ENCODE peak calls at places on chromosomes 12 and 14, in seven cellular contexts. H is ovary, A is K562, V is tibial nerve, W is esophagus squamous epithelium, U is body of pancreas, C is stomach. Z is an unnamed sample.

GRCh38 chr14:90579088-90579487 is 182.3 kb downstream of the CALM1 start:
- DNase-seq in H (no peak), A (no peak), V (no peak), W (no peak), U (no peak), C (no peak), Z (no peak)

GRCh38 chr12:27899151-27899661 is 73.3 kb downstream of the PTHLH start:
- DNase-seq in H (no peak), A (no peak), V (no peak), W (no peak), U (no peak), C (no peak), Z (no peak)

GRCh38 chr14:39988939-39989338 is 556.7 kb upstream of the FBXO33 start:
- DNase-seq in H (no peak), A (no peak), V (no peak), W (no peak), U (no peak), C (no peak), Z (no peak)

GRCh38 chr12:123237646-123238329 is 4.6 kb downstream of the MTRFR start:
- DNase-seq in H (peak), A (peak), V (peak), W (no peak), U (peak), C (peak), Z (peak)

GRCh38 chr12:38543151-38543550 is 226.6 kb downstream of the ALG10B start:
- DNase-seq in H (no peak), A (no peak), V (no peak), W (no peak), U (peak), C (no peak), Z (no peak)

GRCh38 chr14:24081739-24082204 is 10.4 kb downstream of the CPNE6 start:
- DNase-seq in H (no peak), A (no peak), V (no peak), W (no peak), U (peak), C (no peak), Z (no peak)

GRCh38 chr12:61504396-61505115 is 755.6 kb upstream of the USP15 start:
- DNase-seq in H (no peak), A (no peak), V (no peak), W (no peak), U (no peak), C (no peak), Z (no peak)

GRCh38 chr14:24710403-24711063 is 76.5 kb upstream of the GZMB start:
- DNase-seq in H (peak), A (peak), V (peak), W (no peak), U (peak), C (peak), Z (peak)

GRCh38 chr14:76773188-76773885 is 12.1 kb downstream of the VASH1 start:
- DNase-seq in H (peak), A (peak), V (no peak), W (no peak), U (peak), C (no peak), Z (peak)

GRCh38 chr12:128806573-128806972 is 17.2 kb downstream of the SLC15A4 start:
- DNase-seq in H (no peak), A (no peak), V (no peak), W (no peak), U (peak), C (no peak), Z (no peak)

GRCh38 chr12:14322403-14322802 is 43.1 kb upstream of the ATF7IP start:
- DNase-seq in H (no peak), A (no peak), V (no peak), W (no peak), U (no peak), C (no peak), Z (no peak)

GRCh38 chr14:50303744-50304471 is 8.1 kb downstream of the L2HGDH start:
- DNase-seq in H (no peak), A (no peak), V (no peak), W (no peak), U (peak), C (peak), Z (no peak)

GRCh38 chr12:79108962-79109361 is 244.4 kb downstream of the SYT1 start:
- DNase-seq in H (no peak), A (no peak), V (no peak), W (no peak), U (no peak), C (no peak), Z (peak)

GRCh38 chr14:90336985-90337384 is 5.2 kb upstream of the NRDE2 start:
- DNase-seq in H (no peak), A (no peak), V (no peak), W (no peak), U (no peak), C (no peak), Z (no peak)

GRCh38 chr12:24839268-24839791 is 109.6 kb downstream of the BCAT1 start:
- DNase-seq in H (no peak), A (no peak), V (no peak), W (no peak), U (no peak), C (no peak), Z (peak)

GRCh38 chr14:39184628-39185255 is 9.7 kb downstream of the PNN start:
- DNase-seq in H (no peak), A (no peak), V (no peak), W (no peak), U (no peak), C (no peak), Z (no peak)

GRCh38 chr14:52112336-52113018 is 43.6 kb upstream of the NID2 start:
- DNase-seq in H (no peak), A (no peak), V (no peak), W (no peak), U (no peak), C (no peak), Z (no peak)

GRCh38 chr12:110444455-110444854 is 5.7 kb downstream of the ARPC3 start:
- DNase-seq in H (no peak), A (no peak), V (no peak), W (no peak), U (no peak), C (no peak), Z (no peak)

GRCh38 chr12:87112946-87113345 is 856.8 kb upstream of the MGAT4C start:
- DNase-seq in H (no peak), A (no peak), V (no peak), W (no peak), U (no peak), C (no peak), Z (no peak)

GRCh38 chr14:42112108-42112507 is 505.4 kb downstream of the LRFN5 start:
- DNase-seq in H (no peak), A (no peak), V (no peak), W (no peak), U (no peak), C (no peak), Z (no peak)

GRCh38 chr12:114448618-114448933 is 42.6 kb upstream of the TBX5 start:
- DNase-seq in H (no peak), A (no peak), V (no peak), W (no peak), U (no peak), C (no peak), Z (no peak)

GRCh38 chr12:114982760-114983159 is 298.8 kb upstream of the TBX3 start:
- DNase-seq in H (no peak), A (peak), V (no peak), W (no peak), U (no peak), C (no peak), Z (no peak)

GRCh38 chr12:23083267-23083666 is 458.3 kb downstream of the ETNK1 start:
- DNase-seq in H (no peak), A (no peak), V (no peak), W (no peak), U (no peak), C (no peak), Z (no peak)

GRCh38 chr12:131808744-131809371 is 19.3 kb upstream of the MMP17 start:
- DNase-seq in H (no peak), A (no peak), V (no peak), W (no peak), U (no peak), C (no peak), Z (peak)

GRCh38 chr12:33129500-33129899 is 232.9 kb upstream of the PKP2 start:
- DNase-seq in H (no peak), A (no peak), V (no peak), W (no peak), U (no peak), C (no peak), Z (no peak)

GRCh38 chr12:54479421-54479820 is 6.0 kb upstream of the GTSF1 start:
- DNase-seq in H (no peak), A (no peak), V (no peak), W (no peak), U (no peak), C (no peak), Z (no peak)

GRCh38 chr12:49059385-49060232 is 985 bp downstream of the KMT2D start:
- DNase-seq in H (no peak), A (no peak), V (no peak), W (no peak), U (no peak), C (no peak), Z (peak)

GRCh38 chr14:104900639-104901512 is 23.8 kb upstream of the PLD4 start:
- DNase-seq in H (no peak), A (no peak), V (no peak), W (no peak), U (no peak), C (no peak), Z (no peak)

GRCh38 chr14:68466491-68466977 is 326.3 kb downstream of the ZFP36L1 start:
- DNase-seq in H (no peak), A (no peak), V (no peak), W (no peak), U (no peak), C (no peak), Z (no peak)

GRCh38 chr14:80387563-80387981 is 176.3 kb upstream of the DIO2 start:
- DNase-seq in H (no peak), A (no peak), V (no peak), W (no peak), U (no peak), C (no peak), Z (no peak)

GRCh38 chr14:104968541-104969401 is 9.4 kb downstream of the AHNAK2 start:
- DNase-seq in H (no peak), A (no peak), V (no peak), W (no peak), U (no peak), C (no peak), Z (no peak)

GRCh38 chr12:109855377-109855776 is 22.2 kb upstream of the TRPV4 start:
- DNase-seq in H (no peak), A (no peak), V (no peak), W (no peak), U (no peak), C (no peak), Z (no peak)

GRCh38 chr14:21090940-21091663 is 7.4 kb downstream of the ZNF219 start:
- DNase-seq in H (no peak), A (no peak), V (no peak), W (no peak), U (no peak), C (no peak), Z (no peak)

GRCh38 chr14:70702154-70702553 is 60.4 kb downstream of the TTC9 start:
- DNase-seq in H (no peak), A (no peak), V (no peak), W (no peak), U (no peak), C (no peak), Z (no peak)

GRCh38 chr12:57518920-57519757 is 1.2 kb downstream of the DDIT3 start:
- DNase-seq in H (no peak), A (no peak), V (no peak), W (no peak), U (peak), C (peak), Z (peak)

GRCh38 chr12:103794814-103795213 is 46.2 kb downstream of the NT5DC3 start:
- DNase-seq in H (no peak), A (no peak), V (no peak), W (no peak), U (no peak), C (no peak), Z (no peak)

GRCh38 chr14:72554994-72555608 is 338.8 kb downstream of the DPF3 start:
- DNase-seq in H (no peak), A (no peak), V (no peak), W (no peak), U (no peak), C (no peak), Z (no peak)

GRCh38 chr12:68001486-68002466 is 12.5 kb downstream of the IFNG-AS1 start:
- DNase-seq in H (no peak), A (peak), V (no peak), W (no peak), U (no peak), C (no peak), Z (no peak)

GRCh38 chr12:19804737-19805136 is 365.4 kb downstream of the AEBP2 start:
- DNase-seq in H (no peak), A (no peak), V (no peak), W (no peak), U (no peak), C (no peak), Z (no peak)
- TF ChIP-seq POLR2A in H (no peak), A (no peak), V (no peak), W (no peak), U (no peak), C (no peak), Z (no peak)

GRCh38 chr12:122096591-122097149 is 18.1 kb downstream of the MLXIP start:
- DNase-seq in H (no peak), A (no peak), V (no peak), W (no peak), U (peak), C (peak), Z (peak)
- H3K27ac ChIP-seq in H (no peak), A (peak), V (peak), W (peak), U (peak), C (peak), Z (peak)

DNA sequence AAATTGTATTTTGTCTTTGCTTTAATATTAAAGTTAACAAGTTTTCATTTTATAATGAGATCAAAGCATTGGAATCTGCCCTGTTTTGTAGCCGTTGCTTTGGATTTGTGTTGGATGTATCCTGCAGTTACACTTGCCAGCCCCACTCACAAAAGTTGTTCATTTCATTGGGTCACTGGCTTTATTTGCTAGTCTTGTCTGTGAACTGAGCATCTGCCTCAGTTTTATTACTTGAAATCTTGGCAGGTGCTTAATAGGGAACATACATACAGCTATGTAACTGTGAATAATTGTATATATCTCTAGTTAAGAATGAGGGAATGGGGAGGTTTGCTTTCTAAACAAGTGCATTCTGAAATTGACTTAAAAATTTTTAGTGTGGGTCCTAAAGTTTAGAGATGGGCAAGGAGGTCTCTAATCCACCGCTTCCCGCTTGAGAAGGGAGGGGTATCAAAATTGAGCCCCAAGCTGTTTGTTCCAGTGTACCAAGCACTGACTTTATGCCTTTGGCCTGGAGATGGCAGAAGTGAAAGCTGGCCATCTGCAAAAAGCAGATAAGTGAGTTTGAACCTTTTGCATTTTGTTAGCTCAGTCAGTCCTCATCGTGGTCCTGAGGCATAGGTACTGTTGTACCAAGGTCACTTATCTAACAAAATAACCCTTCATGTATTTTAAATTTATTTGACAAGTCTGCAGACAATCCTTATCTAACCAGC is 9.3 kb downstream of the EIF5 start:
- DNase-seq in H (no peak), A (no peak), V (no peak), W (no peak), U (no peak), C (no peak), Z (no peak)
- TF ChIP-seq POLR2A in H (no peak), A (no peak), V (no peak), W (no peak), U (no peak), C (no peak), Z (no peak)

GRCh38 chr12:69171881-69172280 is 67.5 kb upstream of the CPSF6 start:
- DNase-seq in H (no peak), A (no peak), V (no peak), W (no peak), U (no peak), C (no peak), Z (no peak)

GRCh38 chr12:69168828-69169227 is 70.5 kb upstream of the CPSF6 start:
- DNase-seq in H (no peak), A (no peak), V (no peak), W (no peak), U (no peak), C (no peak), Z (no peak)

GRCh38 chr12:69173358-69173757 is 66.0 kb upstream of the CPSF6 start:
- DNase-seq in H (no peak), A (no peak), V (no peak), W (no peak), U (no peak), C (no peak), Z (no peak)

GRCh38 chr12:69167648-69168165 is 71.7 kb upstream of the CPSF6 start:
- DNase-seq in H (no peak), A (no peak), V (no peak), W (no peak), U (no peak), C (no peak), Z (no peak)

DNA sequence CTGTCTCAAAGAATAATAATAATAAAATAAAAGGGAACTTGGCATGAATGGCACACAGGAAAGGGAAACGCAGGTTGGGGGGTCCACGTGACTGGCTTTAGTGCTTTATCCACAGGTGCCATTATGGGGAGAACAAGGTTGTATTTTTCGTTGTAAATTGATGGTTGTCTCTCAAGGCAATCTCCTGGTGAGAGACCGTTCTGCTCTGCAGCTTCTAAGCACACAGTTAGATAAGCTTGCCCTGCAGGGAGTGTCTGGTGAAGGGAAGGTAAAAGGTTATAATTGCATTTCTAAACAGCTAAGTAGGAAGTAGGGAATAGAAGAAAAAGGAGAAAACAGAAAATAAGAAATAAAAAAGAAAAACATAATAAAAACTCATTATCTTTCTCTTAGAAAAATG is 69.1 kb upstream of the CPSF6 start:
- DNase-seq in H (no peak), A (no peak), V (no peak), W (no peak), U (no peak), C (no peak), Z (no peak)
- H3K27ac ChIP-seq in H (no peak), A (no peak), V (no peak), W (no peak), U (no peak), C (no peak), Z (no peak)

GRCh38 chr14:34781242-34781641 is 66.8 kb upstream of the CFL2 start:
- DNase-seq in H (no peak), A (no peak), V (no peak), W (no peak), U (no peak), C (no peak), Z (no peak)
- TF ChIP-seq POLR2A in H (no peak), A (no peak), V (no peak), W (no peak), U (no peak), C (no peak), Z (no peak)

GRCh38 chr12:124334266-124334665 is 39.4 kb downstream of the RFLNA start:
- DNase-seq in H (no peak), A (no peak), V (no peak), W (no peak), U (no peak), C (no peak), Z (no peak)

GRCh38 chr12:124333724-124334123 is 38.8 kb downstream of the RFLNA start:
- DNase-seq in H (no peak), A (no peak), V (no peak), W (no peak), U (no peak), C (no peak), Z (no peak)

GRCh38 chr12:124334976-124335375 is 40.1 kb downstream of the RFLNA start:
- DNase-seq in H (no peak), A (no peak), V (no peak), W (no peak), U (no peak), C (no peak), Z (no peak)

GRCh38 chr12:124332068-124332672 is 37.3 kb downstream of the RFLNA start:
- DNase-seq in H (no peak), A (peak), V (no peak), W (no peak), U (no peak), C (no peak), Z (no peak)

DNA sequence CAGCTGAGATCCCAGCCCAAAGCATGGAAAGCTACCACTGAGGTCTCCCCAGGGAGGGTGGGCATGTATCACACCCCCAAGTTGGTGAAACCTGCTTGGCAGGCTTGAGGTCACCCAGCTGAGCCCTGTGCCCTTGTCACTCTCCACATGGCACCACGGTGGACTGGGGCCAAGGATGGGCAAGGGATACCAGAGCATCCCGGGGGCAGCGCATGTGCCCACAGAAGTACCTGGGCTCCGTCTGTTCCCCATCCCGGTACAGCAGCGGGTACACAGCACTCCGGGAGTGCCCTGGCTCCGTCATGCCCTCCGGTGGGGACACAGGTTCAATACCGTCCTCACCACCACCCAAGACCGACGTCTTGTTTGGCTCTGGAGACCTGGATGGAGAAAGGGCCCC is 38.0 kb downstream of the RFLNA start:
- DNase-seq in H (no peak), A (no peak), V (no peak), W (no peak), U (no peak), C (no peak), Z (no peak)
- H3K27ac ChIP-seq in H (no peak), A (no peak), V (peak), W (no peak), U (no peak), C (no peak), Z (no peak)

DNA sequence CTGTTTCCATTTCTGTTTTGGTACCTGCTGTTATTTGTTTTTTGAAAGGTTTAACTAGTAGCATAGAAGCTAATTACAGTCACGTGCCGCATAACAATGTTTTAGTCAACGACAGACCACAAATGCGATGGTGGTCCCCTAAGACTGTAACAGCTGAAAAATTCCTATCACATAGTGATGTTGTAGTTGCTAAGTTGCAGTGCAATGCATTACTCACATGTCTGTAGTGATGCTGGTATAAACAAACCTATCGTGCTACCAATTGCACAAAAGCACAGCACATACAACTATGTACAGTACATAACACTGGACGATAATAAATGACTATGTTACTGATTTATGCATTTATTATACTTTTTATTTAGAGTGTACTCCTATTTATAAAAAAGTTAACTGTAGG is 21.6 kb downstream of the PTPN21 start:
- DNase-seq in H (no peak), A (no peak), V (no peak), W (no peak), U (no peak), C (no peak), Z (no peak)
- TF ChIP-seq POLR2A in H (no peak), A (no peak), V (no peak), W (no peak), U (no peak), C (no peak), Z (no peak)